ENCODE peak calls at places on chromosomes 1 and 21, in five cellular contexts. I is tibial artery; X is CD8-positive, alpha-beta memory T cell; O is HS-5; P is activated CD8-positive, alpha-beta memory T cell treated with anti-CD3 and anti-CD28 coated beads for 1 hour. M is an unnamed sample.

GRCh38 chr1:88892146-88892877 is 945 bp upstream of the GTF2B start:
- DNase-seq in O (no peak), P (no peak), I (no peak), X (peak; percentile 12), M (peak; percentile 51)

GRCh38 chr1:42730988-42731387 is 9.0 kb downstream of the CLDN19 start:
- DNase-seq in I (no peak), O (no peak), P (no peak), X (no peak), M (no peak)

GRCh38 chr1:114033219-114033706 is 54.0 kb downstream of the OLFML3 start:
- DNase-seq in P (no peak), O (no peak), I (no peak), X (no peak), M (no peak)

GRCh38 chr1:68211781-68212180 is 20.5 kb downstream of the WLS start:
- DNase-seq in I (no peak), X (no peak), P (no peak), O (no peak), M (no peak)

GRCh38 chr1:169108897-169109560 is 2.5 kb downstream of the ATP1B1 start:
- DNase-seq in X (no peak), I (no peak), O (no peak), P (no peak), M (no peak)

GRCh38 chr1:51453010-51453409 is 66.1 kb downstream of the EPS15 start:
- DNase-seq in X (no peak), O (no peak), P (no peak), I (no peak), M (no peak)

GRCh38 chr1:211885746-211886522 is 55.4 kb upstream of the LPGAT1 start:
- DNase-seq in P (no peak), O (no peak), I (no peak), X (no peak), M (no peak)

GRCh38 chr1:7225711-7226505 is 440.7 kb downstream of the CAMTA1 start:
- DNase-seq in O (no peak), I (no peak), P (no peak), X (no peak), M (no peak)

GRCh38 chr1:87869563-87869962 is 540.9 kb downstream of the LMO4 start:
- DNase-seq in P (no peak), X (no peak), O (peak; percentile 67), I (no peak), M (no peak)

GRCh38 chr21:35179990-35180557 is 131.0 kb upstream of the RUNX1 start:
- DNase-seq in X (no peak), P (no peak), I (no peak), O (peak; percentile 72), M (no peak)

GRCh38 chr1:33182452-33182851 is 609 bp upstream of the TRIM62 start:
- DNase-seq in O (no peak), P (no peak), X (no peak), I (no peak), M (peak; percentile 72)

GRCh38 chr1:42938596-42939184 is 20.0 kb downstream of the SLC2A1 start:
- DNase-seq in P (no peak), O (no peak), I (no peak), X (no peak), M (no peak)

GRCh38 chr1:27607239-27607804 is 3.4 kb upstream of the AHDC1 start:
- DNase-seq in P (no peak), I (no peak), O (no peak), X (no peak), M (no peak)

GRCh38 chr21:25790122-25790951 is 55.6 kb downstream of the GABPA start:
- DNase-seq in I (no peak), P (no peak), O (no peak), X (no peak), M (no peak)

GRCh38 chr1:171865106-171865505 is 23.8 kb downstream of the DNM3 start:
- DNase-seq in X (no peak), I (no peak), O (no peak), P (no peak), M (no peak)

GRCh38 chr1:61539720-61540462 is 185.1 kb downstream of the TM2D1 start:
- DNase-seq in I (peak; percentile 21), P (no peak), O (peak; percentile 2), X (no peak), M (no peak)

GRCh38 chr1:198530964-198531363 is 9.5 kb downstream of the ATP6V1G3 start:
- DNase-seq in I (no peak), P (no peak), X (no peak), O (no peak), M (no peak)

GRCh38 chr1:22900451-22900850 is 72.2 kb downstream of the LACTBL1 start:
- DNase-seq in I (no peak), X (no peak), P (no peak), O (no peak), M (no peak)

GRCh38 chr1:29635501-29636263 is 399.4 kb downstream of the PTPRU start:
- DNase-seq in I (no peak), O (no peak), X (no peak), P (no peak), M (no peak)

GRCh38 chr1:11979453-11979817 is 809 bp upstream of the MFN2 start:
- DNase-seq in P (no peak), O (no peak), X (no peak), I (no peak), M (no peak)

GRCh38 chr1:204882479-204882878 is 11.8 kb downstream of the NFASC start:
- DNase-seq in P (no peak), I (no peak), O (no peak), X (no peak), M (no peak)

GRCh38 chr21:32624726-32625125 is 12.5 kb upstream of the CFAP298 start:
- DNase-seq in I (no peak), X (no peak), O (peak; percentile 6), P (no peak), M (no peak)

GRCh38 chr1:43764581-43764980 is 57.2 kb downstream of the ST3GAL3 start:
- DNase-seq in X (no peak), O (no peak), P (no peak), I (no peak), M (no peak)

GRCh38 chr1:202084791-202085681 is 37.7 kb upstream of the GPR37L1 start:
- DNase-seq in O (no peak), X (no peak), P (no peak), I (no peak), M (no peak)

GRCh38 chr1:1237874-1238701 is 6.1 kb downstream of the B3GALT6 start:
- DNase-seq in X (no peak), O (no peak), P (no peak), I (no peak), M (no peak)

GRCh38 chr1:169426174-169426716 is 1.0 kb downstream of the CCDC181 start:
- DNase-seq in I (no peak), O (no peak), P (no peak), X (no peak), M (no peak)

GRCh38 chr1:9630331-9631081 is 21.0 kb upstream of the PIK3CD start:
- DNase-seq in O (no peak), X (no peak), I (no peak), P (no peak), M (no peak)

GRCh38 chr1:51445346-51446090 is 73.5 kb downstream of the EPS15 start:
- DNase-seq in X (no peak), O (no peak), I (no peak), P (no peak), M (no peak)

M was measured in NCI-H187 treated with DMSO at 0.1 percent for 48 hours.